ENCODE peak calls at places on chromosomes 5 and 9, in seven cellular contexts. X, I, U, S, A, W and C are unnamed samples.

GRCh38 chr9:130188860-130189481 is 16.8 kb downstream of the NCS1 start:
- DNase-seq in X (no peak), I (no peak), U (no peak), S (no peak), A (no peak), W (no peak), C (no peak)

GRCh38 chr5:88833371-88834107 is 49.4 kb downstream of the MEF2C start:
- DNase-seq in X (peak), I (peak), U (no peak), S (no peak), A (no peak), W (no peak), C (no peak)

GRCh38 chr9:6525326-6526040 is 112.5 kb downstream of the UHRF2 start:
- DNase-seq in X (no peak), I (no peak), U (no peak), S (no peak), A (no peak), W (no peak), C (no peak)

GRCh38 chr5:124888050-124888506 is 141.6 kb upstream of the ZNF608 start:
- DNase-seq in X (peak), I (no peak), U (no peak), S (no peak), A (no peak), W (no peak), C (no peak)

GRCh38 chr9:127138444-127138843 is 16.0 kb upstream of the ANGPTL2 start:
- DNase-seq in X (no peak), I (no peak), U (no peak), S (no peak), A (no peak), W (no peak), C (no peak)

GRCh38 chr9:21465859-21466518 is 16.1 kb downstream of the IFNE start:
- DNase-seq in X (peak), I (no peak), U (no peak), S (no peak), A (no peak), W (no peak), C (no peak)

GRCh38 chr5:81825237-81825636 is 74.3 kb upstream of the SSBP2 start:
- DNase-seq in X (peak), I (peak), U (no peak), S (no peak), A (no peak), W (peak), C (peak)

GRCh38 chr5:67015577-67016290 is 180.9 kb downstream of the CD180 start:
- DNase-seq in X (peak), I (no peak), U (no peak), S (no peak), A (no peak), W (no peak), C (peak)

GRCh38 chr9:121725008-121725795 is 73.8 kb downstream of the DAB2IP start:
- DNase-seq in X (peak), I (peak), U (no peak), S (no peak), A (no peak), W (peak), C (peak)

GRCh38 chr5:38780950-38781349 is 64.9 kb upstream of the OSMR start:
- DNase-seq in X (peak), I (peak), U (no peak), S (no peak), A (no peak), W (peak), C (no peak)

GRCh38 chr9:105073147-105073546 is 145.2 kb upstream of the ABCA1 start:
- DNase-seq in X (no peak), I (no peak), U (no peak), S (no peak), A (no peak), W (no peak), C (no peak)

GRCh38 chr5:93191016-93191415 is 390.0 kb downstream of the NR2F1-AS1 start:
- DNase-seq in X (no peak), I (no peak), U (no peak), S (no peak), A (no peak), W (no peak), C (no peak)

GRCh38 chr5:88322785-88323184 is 54.1 kb upstream of the TMEM161B start:
- DNase-seq in X (no peak), I (no peak), U (no peak), S (no peak), A (no peak), W (no peak), C (no peak)

GRCh38 chr5:144427871-144428270 is 257.2 kb downstream of the KCTD16 start:
- DNase-seq in X (no peak), I (no peak), U (no peak), S (no peak), A (no peak), W (no peak), C (no peak)

GRCh38 chr9:130220351-130220750 is 45.2 kb upstream of the HMCN2 start:
- DNase-seq in X (peak), I (no peak), U (no peak), S (no peak), A (no peak), W (no peak), C (no peak)

GRCh38 chr9:134061019-134061687 is 6.7 kb downstream of the BRD3 start:
- DNase-seq in X (no peak), I (no peak), U (no peak), S (no peak), A (peak), W (no peak), C (no peak)

GRCh38 chr9:124392855-124393460 is 22.3 kb downstream of the PSMB7 start:
- DNase-seq in X (no peak), I (no peak), U (no peak), S (no peak), A (no peak), W (no peak), C (peak)

GRCh38 chr5:134024811-134025210 is 20.0 kb upstream of the VDAC1 start:
- DNase-seq in X (no peak), I (no peak), U (no peak), S (no peak), A (no peak), W (no peak), C (no peak)

GRCh38 chr5:39892708-39893107 is 467.9 kb upstream of the DAB2 start:
- DNase-seq in X (no peak), I (no peak), U (no peak), S (no peak), A (no peak), W (no peak), C (no peak)

GRCh38 chr9:88748566-88749238 is 213.7 kb downstream of the NXNL2 start:
- DNase-seq in X (peak), I (peak), U (no peak), S (no peak), A (no peak), W (peak), C (no peak)

GRCh38 chr9:114467910-114468309 is 37.4 kb downstream of the WHRN start:
- DNase-seq in X (no peak), I (no peak), U (no peak), S (no peak), A (no peak), W (no peak), C (no peak)

GRCh38 chr5:123997354-123998215 is 485.6 kb downstream of the CSNK1G3 start:
- DNase-seq in X (peak), I (no peak), U (no peak), S (no peak), A (no peak), W (no peak), C (no peak)

GRCh38 chr5:75461679-75462078 is 49.8 kb downstream of the CERT1 start:
- DNase-seq in X (no peak), I (no peak), U (no peak), S (no peak), A (no peak), W (no peak), C (no peak)

GRCh38 chr9:79007701-79008483 is 563.9 kb upstream of the TLE4 start:
- DNase-seq in X (no peak), I (no peak), U (no peak), S (no peak), A (no peak), W (no peak), C (no peak)

GRCh38 chr5:107669543-107670027 is 1.2 kb downstream of the EFNA5 start:
- DNase-seq in X (peak), I (peak), U (no peak), S (no peak), A (peak), W (peak), C (no peak)

GRCh38 chr9:27124151-27124550 is 15.1 kb downstream of the TEK start:
- DNase-seq in X (no peak), I (no peak), U (no peak), S (no peak), A (no peak), W (no peak), C (no peak)

GRCh38 chr9:8694983-8695588 is 895.5 kb upstream of the DMAC1 start:
- DNase-seq in X (no peak), I (no peak), U (no peak), S (no peak), A (no peak), W (no peak), C (no peak)

GRCh38 chr5:98349251-98349989 is 424.0 kb upstream of the RGMB start:
- DNase-seq in X (no peak), I (no peak), U (no peak), S (no peak), A (peak), W (no peak), C (peak)

GRCh38 chr5:60929024-60929423 is 15.8 kb downstream of the ERCC8 start:
- DNase-seq in X (no peak), I (no peak), U (no peak), S (no peak), A (no peak), W (no peak), C (no peak)

GRCh38 chr5:84870369-84870768 is 485.7 kb upstream of the EDIL3 start:
- DNase-seq in X (no peak), I (no peak), U (no peak), S (no peak), A (no peak), W (no peak), C (no peak)

GRCh38 chr9:114385412-114386181 is 2.2 kb downstream of the AKNA start:
- DNase-seq in X (peak), I (peak), U (peak), S (peak), A (no peak), W (peak), C (peak)

GRCh38 chr5:143218563-143219170 is 184.8 kb downstream of the NR3C1 start:
- DNase-seq in X (no peak), I (no peak), U (no peak), S (no peak), A (no peak), W (no peak), C (no peak)

GRCh38 chr5:143216211-143216610 is 187.3 kb downstream of the NR3C1 start:
- DNase-seq in X (no peak), I (no peak), U (no peak), S (no peak), A (no peak), W (no peak), C (no peak)

GRCh38 chr5:143215685-143216084 is 187.8 kb downstream of the NR3C1 start:
- DNase-seq in X (no peak), I (no peak), U (no peak), S (no peak), A (no peak), W (no peak), C (no peak)

GRCh38 chr5:143217804-143218160 is 185.7 kb downstream of the NR3C1 start:
- DNase-seq in X (no peak), I (no peak), U (no peak), S (no peak), A (no peak), W (no peak), C (no peak)

GRCh38 chr5:143217065-143217803 is 186.3 kb downstream of the NR3C1 start:
- DNase-seq in X (peak), I (no peak), U (peak), S (no peak), A (no peak), W (no peak), C (no peak)
- H3K27ac ChIP-seq in X (no peak), I (no peak), U (peak), S (no peak), A (no peak), W (peak), C (peak)

GRCh38 chr9:93467462-93467861 is 14.1 kb upstream of the FAM120AOS start:
- DNase-seq in X (no peak), I (no peak), U (no peak), S (no peak), A (no peak), W (no peak), C (no peak)
- H3K27ac ChIP-seq in X (peak), I (no peak), U (no peak), S (peak), A (no peak), W (no peak), C (peak)

DNA sequence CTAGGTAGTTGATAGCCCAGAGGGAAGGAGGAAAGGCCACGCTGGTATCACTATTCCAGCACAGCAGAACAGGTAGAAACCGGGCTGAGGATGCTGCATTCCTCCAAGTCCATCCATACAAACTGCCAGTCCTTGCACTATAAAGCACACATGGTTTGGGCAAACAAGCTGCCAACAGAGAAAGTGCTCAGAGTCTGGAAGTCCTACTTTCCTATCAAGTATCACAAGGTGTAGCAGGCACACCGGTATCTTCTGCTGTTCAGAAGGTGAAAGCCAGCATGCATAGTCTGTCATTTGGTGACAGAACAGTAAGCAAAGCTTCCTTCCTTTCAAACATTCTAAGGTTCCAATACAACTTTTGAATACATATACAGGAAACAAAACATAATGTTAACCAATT is 14.9 kb downstream of the DIAPH1 start:
- DNase-seq in X (no peak), I (no peak), U (no peak), S (no peak), A (no peak), W (no peak), C (no peak)
- H3K27ac ChIP-seq in X (peak), I (peak), U (peak), S (peak), A (no peak), W (peak), C (peak)

GRCh38 chr5:151296974-151297373 is 6.6 kb downstream of the SLC36A3 start:
- DNase-seq in X (no peak), I (no peak), U (no peak), S (no peak), A (no peak), W (no peak), C (no peak)
- H3K27ac ChIP-seq in X (no peak), I (no peak), U (peak), S (no peak), A (no peak), W (no peak), C (no peak)

DNA sequence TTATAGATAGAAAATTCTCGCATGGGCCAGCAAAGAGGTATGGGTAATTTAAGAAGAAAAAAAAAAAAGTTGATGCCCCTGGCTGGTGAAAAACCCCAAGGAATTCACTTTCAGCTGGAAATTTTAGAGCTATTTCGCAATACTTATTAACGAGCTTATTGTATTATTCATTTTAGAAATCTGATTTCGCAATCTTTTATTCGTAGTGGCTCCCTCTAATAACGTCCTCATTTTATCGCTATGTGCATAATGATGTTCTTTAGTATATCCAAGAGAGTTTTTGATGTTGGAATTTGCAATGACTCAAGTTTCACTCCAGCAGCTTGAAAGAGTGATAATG is 18.4 kb upstream of the FER start:
- DNase-seq in X (no peak), I (no peak), U (no peak), S (no peak), A (no peak), W (no peak), C (no peak)
- H3K27ac ChIP-seq in X (no peak), I (no peak), U (no peak), S (no peak), A (no peak), W (peak), C (no peak)

GRCh38 chr5:78537821-78538220 is 110.8 kb downstream of the LHFPL2 start:
- DNase-seq in X (peak), I (no peak), U (no peak), S (no peak), A (no peak), W (no peak), C (peak)

GRCh38 chr5:78536797-78537196 is 111.8 kb downstream of the LHFPL2 start:
- DNase-seq in X (no peak), I (no peak), U (no peak), S (no peak), A (no peak), W (no peak), C (no peak)

GRCh38 chr5:78533356-78533755 is 115.2 kb downstream of the LHFPL2 start:
- DNase-seq in X (peak), I (no peak), U (no peak), S (no peak), A (no peak), W (no peak), C (no peak)

GRCh38 chr5:78537406-78537805 is 111.2 kb downstream of the LHFPL2 start:
- DNase-seq in X (no peak), I (no peak), U (no peak), S (no peak), A (no peak), W (no peak), C (no peak)

DNA sequence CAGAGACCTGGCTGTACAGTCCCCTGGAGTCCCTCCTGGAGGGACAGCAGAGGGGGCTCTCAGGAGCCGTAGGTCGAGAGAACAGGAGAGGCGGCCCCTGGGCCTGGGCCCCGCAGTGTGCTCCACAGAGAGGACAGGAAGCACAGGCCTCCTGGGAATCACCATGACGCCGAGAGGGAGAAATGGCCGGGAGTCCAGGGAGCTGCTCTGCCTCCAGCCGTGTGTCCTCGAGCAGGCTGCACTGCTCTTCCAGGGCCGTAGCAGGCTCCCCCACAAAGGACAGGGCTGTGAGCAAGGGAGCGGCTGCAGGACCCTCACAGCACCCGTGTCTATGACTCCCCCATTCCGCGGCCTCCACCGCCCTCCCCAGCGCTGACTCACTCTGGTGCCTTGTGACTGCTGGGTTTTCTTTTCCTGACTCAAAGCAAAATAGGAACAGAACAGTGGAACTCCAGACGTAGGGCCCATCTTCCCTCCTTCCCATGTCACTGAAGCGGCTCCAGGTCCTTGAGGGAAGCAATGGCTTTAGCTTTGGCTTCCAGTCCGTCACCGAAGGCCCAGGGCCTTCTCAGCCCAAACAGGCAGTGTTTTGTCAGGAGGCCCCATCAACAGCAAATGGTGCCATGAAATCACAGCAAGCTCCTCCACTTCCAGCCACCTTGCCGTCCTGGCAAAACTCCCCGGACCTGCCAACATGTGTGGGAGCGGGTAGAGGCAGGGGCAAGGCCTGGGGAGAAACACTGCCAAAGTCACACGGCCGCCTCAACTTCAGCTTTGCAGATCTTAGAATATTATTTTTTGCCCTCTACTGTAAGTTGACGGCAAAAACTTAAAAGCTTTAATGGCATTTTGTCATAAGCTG is 114.2 kb downstream of the LHFPL2 start:
- DNase-seq in X (no peak), I (peak), U (no peak), S (no peak), A (no peak), W (peak), C (no peak)
- H3K27ac ChIP-seq in X (peak), I (peak), U (no peak), S (peak), A (peak), W (peak), C (no peak)

DNA sequence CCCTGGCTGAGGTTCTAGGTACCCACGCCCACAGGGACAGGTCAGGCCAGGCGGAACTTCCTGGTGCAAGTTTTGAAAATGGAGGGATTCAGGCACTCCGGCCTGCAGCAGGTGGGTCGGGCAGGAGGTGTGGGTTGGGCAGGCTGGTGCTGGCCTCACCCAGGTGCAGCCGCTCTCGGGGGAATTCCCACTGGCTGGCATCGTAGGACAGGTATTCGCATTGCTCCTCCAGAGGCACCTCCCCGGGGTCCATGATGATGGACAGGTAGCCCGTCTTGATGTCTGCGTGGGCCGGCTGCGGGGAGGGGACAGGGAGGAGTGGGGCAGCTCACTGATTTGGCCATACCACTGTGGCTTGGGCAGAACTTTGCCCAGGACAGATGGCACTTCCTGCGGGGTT is 28.7 kb upstream of the SCGB3A1 start:
- DNase-seq in X (no peak), I (no peak), U (no peak), S (no peak), A (no peak), W (no peak), C (no peak)
- H3K27ac ChIP-seq in X (no peak), I (no peak), U (no peak), S (no peak), A (no peak), W (no peak), C (no peak)

GRCh38 chr5:1007681-1008450 is 736 bp upstream of the NKD2 start:
- DNase-seq in X (no peak), I (peak), U (no peak), S (no peak), A (peak), W (no peak), C (no peak)
- H3K27ac ChIP-seq in X (no peak), I (no peak), U (no peak), S (peak), A (no peak), W (no peak), C (no peak)